ENCODE peak calls at places on chromosomes 13 and 19, in ten cellular contexts. S is HL-60; G is dorsolateral prefrontal cortex; M is CD8-positive, alpha-beta memory T cell; Y is body of pancreas; C is heart right ventricle; R is neuronal stem cell; E is tibial artery; P is left lung; F is GM23338. Z is an unnamed sample.

GRCh38 chr19:18418725-18419194 is 438 bp upstream of the SSBP4 start:
- DNase-seq in P (peak; percentile 86), R (no peak), C (peak; percentile 47), Y (peak; percentile 52), E (peak; percentile 65), S (no peak), G (no peak), F (peak; percentile 43), M (peak; percentile 71), Z (no peak)

GRCh38 chr13:103200118-103200885 is 134.1 kb upstream of the SLC10A2 start:
- DNase-seq in M (no peak), Y (no peak), F (no peak), R (no peak), E (no peak), P (no peak), G (no peak), C (no peak), S (no peak), Z (no peak)

GRCh38 chr13:60047943-60048342 is 115.8 kb downstream of the DIAPH3 start:
- DNase-seq in G (no peak), R (no peak), P (no peak), E (no peak), C (no peak), M (no peak), Y (no peak), S (no peak), F (peak; percentile 43), Z (no peak)

GRCh38 chr19:55275851-55276719 is 3.8 kb downstream of the HSPBP1 start:
- DNase-seq in Y (peak; percentile 19), E (no peak), C (no peak), G (no peak), F (no peak), S (no peak), M (peak; percentile 43), P (peak; percentile 44), R (no peak), Z (no peak)

GRCh38 chr19:38285567-38285966 is 18.5 kb upstream of the C19orf33 start:
- DNase-seq in C (no peak), G (no peak), Y (no peak), E (no peak), F (no peak), R (no peak), M (no peak), S (no peak), P (no peak), Z (no peak)

GRCh38 chr19:6712231-6712630 is 8.2 kb downstream of the C3 start:
- DNase-seq in R (no peak), C (no peak), F (no peak), Y (no peak), P (peak; percentile 58), M (no peak), S (no peak), E (no peak), G (no peak), Z (no peak)

GRCh38 chr13:106599875-106600797 is 32.2 kb upstream of the ARGLU1 start:
- DNase-seq in S (no peak), P (no peak), C (peak; percentile 46), Y (no peak), M (no peak), G (no peak), E (no peak), R (no peak), F (no peak), Z (no peak)

GRCh38 chr19:1251503-1252220 is 3.3 kb downstream of the MIDN start:
- DNase-seq in F (no peak), M (peak; percentile 67), Y (peak; percentile 88), C (no peak), G (peak; percentile 71), S (peak; percentile 83), P (peak; percentile 88), R (no peak), E (no peak), Z (peak; percentile 33)

GRCh38 chr19:46731007-46731501 is 14.1 kb upstream of the PRKD2 start:
- DNase-seq in F (no peak), P (peak; percentile 91), Y (peak; percentile 65), E (peak; percentile 44), M (no peak), G (no peak), C (no peak), S (no peak), R (no peak), Z (peak; percentile 21)

GRCh38 chr13:59834801-59835200 is 328.9 kb downstream of the DIAPH3 start:
- DNase-seq in G (no peak), Y (no peak), P (no peak), F (no peak), R (no peak), E (no peak), C (no peak), M (no peak), S (no peak), Z (no peak)

GRCh38 chr13:113211774-113212173 is 2.4 kb downstream of the CUL4A start:
- DNase-seq in M (no peak), Y (no peak), G (no peak), E (no peak), C (no peak), R (no peak), F (peak; percentile 78), P (no peak), S (no peak), Z (no peak)

GRCh38 chr13:39159393-39159792 is 121.1 kb downstream of the NHLRC3 start:
- DNase-seq in M (no peak), E (no peak), P (no peak), R (no peak), Y (no peak), G (no peak), F (no peak), C (no peak), S (no peak), Z (peak; percentile 39)

GRCh38 chr19:15431396-15432017 is 12.7 kb upstream of the AKAP8L start:
- DNase-seq in S (no peak), F (no peak), P (no peak), E (no peak), G (no peak), M (no peak), Y (no peak), R (no peak), C (no peak), Z (no peak)
- H3K27ac ChIP-seq in S (peak overlapping the region; percentile 88), F (no peak overlapping the region), P (no peak overlapping the region), E (peak overlapping the region; percentile 68), G (no peak overlapping the region), M (peak overlapping the region; percentile 61), Y (peak overlapping the region; percentile 1), R (no peak overlapping the region), C (peak overlapping the region; percentile 47), Z (peak overlapping the region; percentile 51)

DNA sequence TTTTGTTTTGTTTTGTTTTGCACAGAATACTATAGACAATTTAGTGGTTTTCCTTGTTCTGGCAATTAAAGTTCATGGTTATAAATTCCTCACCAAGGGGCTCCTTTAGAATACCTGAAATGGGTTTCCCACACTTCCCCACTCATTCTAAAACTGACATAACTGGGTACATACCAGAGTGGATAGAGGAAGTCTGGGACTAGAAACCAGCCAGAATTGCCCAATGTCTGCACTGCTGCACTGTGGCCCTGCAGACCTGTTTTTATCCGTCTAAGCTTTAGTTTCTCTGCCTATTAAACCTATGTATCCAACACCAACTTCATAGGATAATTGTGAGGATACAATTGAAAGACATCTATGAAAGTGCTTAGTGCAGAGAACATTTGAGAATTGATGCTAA is 498.6 kb downstream of the KCTD12 start:
- DNase-seq in G (no peak), C (no peak), S (no peak), E (no peak), P (no peak), R (no peak), M (no peak), F (no peak), Y (no peak), Z (no peak)
- H3K27ac ChIP-seq in G (no peak overlapping the region), C (no peak overlapping the region), S (no peak overlapping the region), E (no peak overlapping the region), P (no peak overlapping the region), R (no peak overlapping the region), M (no peak overlapping the region), F (no peak overlapping the region), Y (no peak overlapping the region), Z (no peak overlapping the region)

GRCh38 chr19:27889156-27889555 is 1323.8 kb downstream of the UQCRFS1 start:
- DNase-seq in R (no peak), F (no peak), M (no peak), G (no peak), P (no peak), E (no peak), C (no peak), Y (no peak), S (no peak), Z (no peak)
- H3K27ac ChIP-seq in R (no peak overlapping the region), F (no peak overlapping the region), M (no peak overlapping the region), G (no peak overlapping the region), P (no peak overlapping the region), E (no peak overlapping the region), C (no peak overlapping the region), Y (no peak overlapping the region), S (no peak overlapping the region), Z (no peak overlapping the region)

GRCh38 chr13:22063416-22064124 is 392.7 kb downstream of the FGF9 start:
- DNase-seq in P (no peak), S (no peak), R (no peak), Y (no peak), G (no peak), C (no peak), M (no peak), E (no peak), F (no peak), Z (no peak)
- H3K27ac ChIP-seq in P (no peak overlapping the region), S (no peak overlapping the region), R (no peak overlapping the region), Y (no peak overlapping the region), G (no peak overlapping the region), C (no peak overlapping the region), M (no peak overlapping the region), E (no peak overlapping the region), F (no peak overlapping the region), Z (no peak overlapping the region)

GRCh38 chr13:29498426-29499040 is 97.0 kb downstream of the SLC7A1 start:
- DNase-seq in S (no peak), G (no peak), R (no peak), C (no peak), F (no peak), P (no peak), E (no peak), M (no peak), Y (peak; percentile 35), Z (no peak)

GRCh38 chr13:29494520-29494919 is 101.0 kb downstream of the SLC7A1 start:
- DNase-seq in G (no peak), Y (no peak), E (no peak), S (no peak), M (no peak), P (no peak), R (no peak), F (no peak), C (no peak), Z (no peak)

GRCh38 chr13:29499766-29500165 is 95.7 kb downstream of the SLC7A1 start:
- DNase-seq in M (no peak), Y (no peak), G (no peak), S (no peak), E (no peak), F (no peak), C (no peak), P (no peak), R (no peak), Z (no peak)

GRCh38 chr13:29496241-29496712 is 99.2 kb downstream of the SLC7A1 start:
- DNase-seq in R (no peak), M (no peak), E (no peak), G (no peak), C (peak; percentile 31), S (peak; percentile 59), P (no peak), Y (peak; percentile 94), F (no peak), Z (no peak)

GRCh38 chr13:29497137-29497654 is 98.3 kb downstream of the SLC7A1 start:
- DNase-seq in E (no peak), F (no peak), Y (peak; percentile 43), M (no peak), P (no peak), R (no peak), C (peak; percentile 84), G (no peak), S (no peak), Z (no peak)
- H3K27ac ChIP-seq in E (no peak overlapping the region), F (no peak overlapping the region), Y (peak overlapping the region; percentile 87), M (no peak overlapping the region), P (no peak overlapping the region), R (no peak overlapping the region), C (no peak overlapping the region), G (no peak overlapping the region), S (no peak overlapping the region), Z (no peak overlapping the region)